ENCODE peak calls at places on chromosomes 11 and 22, in five cellular contexts. E is adipocyte; O is CD8-positive, alpha-beta T cell; H is MM.1S; X is body of pancreas. U is an unnamed sample. For H3K27me3 and H3K9me3, the result is how much of the 10 kb centered on the place peaks cover.

GRCh38 chr22:29700206-29700948 is 19.4 kb upstream of the CABP7 start:
- DNase-seq in E (no peak), O (no peak), H (no peak), X (no peak), U (no peak)

GRCh38 chr22:23115825-23116494 is 25.8 kb downstream of the RSPH14 start:
- DNase-seq in E (no peak), O (no peak), H (no peak), X (no peak), U (no peak)

GRCh38 chr22:20423636-20424511 is 13.8 kb downstream of the SCARF2 start:
- DNase-seq in E (no peak), O (no peak), H (no peak), X (no peak), U (no peak)

GRCh38 chr11:120830092-120830491 is 193.8 kb upstream of the TBCEL start:
- DNase-seq in E (no peak), O (no peak), H (no peak), X (no peak), U (no peak)

GRCh38 chr11:61384271-61385242 is 7.8 kb upstream of the TMEM216 start:
- DNase-seq in E (no peak), O (no peak), H (no peak), X (no peak), U (no peak)

GRCh38 chr11:108368134-108368533 is 99.2 kb downstream of the C11orf65 start:
- DNase-seq in E (no peak), O (no peak), H (no peak), X (no peak), U (no peak)

GRCh38 chr22:24965822-24966626 is 13.5 kb downstream of the KIAA1671 start:
- DNase-seq in E (no peak), O (no peak), H (peak), X (peak), U (peak)

GRCh38 chr11:119585038-119585666 is 143.8 kb downstream of the NECTIN1 start:
- DNase-seq in E (no peak), O (no peak), H (no peak), X (peak), U (no peak)

GRCh38 chr22:50262460-50262911 is 1.0 kb upstream of the MAPK12 start:
- DNase-seq in E (peak), O (no peak), H (no peak), X (no peak), U (no peak)

GRCh38 chr11:78961938-78962701 is 387.5 kb upstream of the NARS2 start:
- DNase-seq in E (no peak), O (no peak), H (no peak), X (peak), U (no peak)

GRCh38 chr11:20451568-20451967 is 64.1 kb downstream of the PRMT3 start:
- DNase-seq in E (peak), O (no peak), H (no peak), X (no peak), U (no peak)

GRCh38 chr11:112999518-112999917 is 38.3 kb downstream of the NCAM1 start:
- DNase-seq in E (no peak), O (no peak), H (no peak), X (no peak), U (no peak)

GRCh38 chr22:23524226-23524625 is 55.9 kb downstream of the IGLL1 start:
- DNase-seq in E (no peak), O (no peak), H (no peak), X (no peak), U (no peak)

GRCh38 chr11:94954753-94955152 is 18.6 kb downstream of the CWC15 start:
- DNase-seq in E (no peak), O (no peak), H (no peak), X (no peak), U (no peak)

GRCh38 chr11:44949160-44950035 is 1.3 kb downstream of the TP53I11 start:
- DNase-seq in E (peak), O (peak), H (no peak), X (peak), U (peak)

GRCh38 chr11:2541881-2542361 is 97.1 kb downstream of the KCNQ1 start:
- DNase-seq in E (no peak), O (no peak), H (no peak), X (peak), U (no peak)

GRCh38 chr22:49155809-49156580 is 671.7 kb downstream of the BRD1 start:
- DNase-seq in E (no peak), O (no peak), H (no peak), X (no peak), U (no peak)

GRCh38 chr22:39234157-39234793 is 10.5 kb downstream of the PDGFB start:
- DNase-seq in E (no peak), O (no peak), H (no peak), X (no peak), U (no peak)

GRCh38 chr22:19232620-19233019 is 54.1 kb upstream of the SLC25A1 start:
- DNase-seq in E (no peak), O (no peak), H (no peak), X (no peak), U (no peak)

GRCh38 chr11:132111781-132112380 is 741.5 kb downstream of the NTM start:
- DNase-seq in E (peak), O (no peak), H (no peak), X (no peak), U (peak)

GRCh38 chr22:29251981-29252978 is 15.5 kb downstream of the RHBDD3 start:
- DNase-seq in E (no peak), O (no peak), H (no peak), X (no peak), U (no peak)

GRCh38 chr11:85718991-85719807 is 33.2 kb upstream of the CCDC89 start:
- DNase-seq in E (peak), O (no peak), H (no peak), X (peak), U (peak)

GRCh38 chr22:43113516-43114251 is 3.1 kb downstream of the BIK start:
- DNase-seq in E (no peak), O (no peak), H (no peak), X (peak), U (no peak)

DNA sequence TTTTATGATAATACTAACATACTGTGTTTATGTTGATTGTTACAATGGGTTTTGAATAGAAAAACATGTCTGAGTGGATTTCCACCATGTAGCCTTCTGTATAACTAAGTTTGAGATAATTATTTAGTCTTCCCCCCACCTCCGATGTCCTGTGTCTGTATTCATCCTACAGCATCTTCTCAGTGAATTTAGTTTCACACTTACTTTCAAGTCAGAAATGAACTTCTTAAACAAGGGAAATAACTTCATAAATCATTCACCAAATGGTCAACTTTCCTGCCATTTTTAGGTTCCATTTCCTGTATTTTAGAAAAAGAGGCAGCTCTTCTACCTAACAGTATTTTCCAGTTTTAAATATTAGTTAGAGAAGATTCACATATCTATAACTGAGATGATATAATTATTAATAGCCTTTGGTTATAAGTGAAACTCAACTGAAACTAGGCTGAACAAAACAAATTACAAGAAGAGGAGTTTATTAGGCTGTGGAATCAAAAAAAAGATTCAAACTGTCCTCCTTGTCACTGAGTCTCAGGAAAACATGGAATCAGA is 3.5 kb downstream of the OR51B5 start:
- DNase-seq in E (no peak), O (no peak), H (no peak), X (no peak), U (no peak)
- H3K4me3 ChIP-seq in E (no peak), O (no peak), H (no peak), X (no peak), U (no peak)

DNA sequence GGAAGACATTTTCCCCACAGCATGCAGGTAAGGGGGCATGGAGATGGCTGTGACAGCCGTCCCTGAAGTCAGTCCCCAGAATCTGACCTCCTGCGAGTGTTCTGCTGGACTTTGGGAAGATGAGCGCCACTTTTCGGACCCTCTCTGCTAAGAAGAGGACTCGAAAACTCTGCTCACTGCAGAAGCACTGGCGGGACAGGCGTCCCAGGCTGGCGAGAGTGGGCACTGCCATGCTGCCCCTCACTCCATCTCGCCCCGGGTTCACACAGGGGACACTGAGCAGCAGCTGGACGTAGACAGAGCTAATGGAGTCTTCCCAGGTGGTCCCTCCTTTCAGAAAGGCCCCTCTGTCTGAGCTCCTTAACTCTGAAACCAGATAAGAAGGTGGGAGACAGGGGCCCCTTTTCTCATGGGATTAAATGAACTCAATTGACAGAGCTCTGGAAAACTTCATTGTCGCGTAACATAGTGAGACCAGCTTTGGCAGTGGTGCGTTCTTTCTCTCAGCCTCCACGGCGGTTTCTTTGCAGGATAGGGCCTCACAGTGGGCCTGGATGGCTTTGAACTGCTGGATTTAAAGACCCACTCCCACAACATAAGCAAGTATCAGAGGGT is 4.8 kb downstream of the ADAMTS8 start:
- DNase-seq in E (no peak), O (no peak), H (no peak), X (no peak), U (no peak)
- H3K27me3 ChIP-seq in E (under half), O (under half), H (under half), X (under half), U (under half)

GRCh38 chr11:87137711-87138110 is 100.0 kb downstream of the TMEM135 start:
- DNase-seq in E (peak), O (no peak), H (no peak), X (no peak), U (no peak)
- H3K9me3 ChIP-seq in E (under half), O (under half), H (under half), X (under half), U (under half)

GRCh38 chr22:26479792-26480610 is 3.6 kb downstream of the HPS4 start:
- DNase-seq in E (no peak), O (no peak), H (no peak), X (no peak), U (no peak)
- H3K4me3 ChIP-seq in E (no peak), O (peak), H (peak), X (no peak), U (no peak)

DNA sequence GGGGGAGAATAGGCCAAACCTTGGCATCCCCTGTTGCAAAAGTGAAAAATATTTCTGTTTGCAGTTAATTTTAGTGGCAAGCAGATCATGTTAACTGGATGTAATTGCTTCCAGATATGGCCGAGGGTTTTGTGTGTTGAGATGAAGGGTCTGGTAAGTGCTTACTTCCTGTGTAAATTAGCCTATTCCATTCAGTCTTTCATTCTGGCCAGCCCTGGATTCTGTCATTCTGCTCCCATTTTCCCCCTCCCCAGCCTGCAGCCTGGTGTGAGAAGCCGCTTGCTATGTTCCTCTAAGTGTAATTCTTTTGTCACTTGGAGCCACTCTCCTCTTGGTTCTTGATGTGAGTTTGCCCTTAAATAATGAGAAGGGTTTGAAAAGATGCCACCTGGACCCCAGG is 17.5 kb downstream of the ZBTB16 start:
- DNase-seq in E (no peak), O (no peak), H (no peak), X (no peak), U (no peak)
- H3K27me3 ChIP-seq in E (under half), O (under half), H (under half), X (under half), U (under half)

GRCh38 chr11:72297828-72298227 is 53.9 kb upstream of the PHOX2A start:
- DNase-seq in E (no peak), O (no peak), H (no peak), X (no peak), U (no peak)
- H3K9me3 ChIP-seq in E (under half), O (under half), H (under half), X (under half), U (under half)

U was measured in MG63.